ENCODE peak calls at places on chromosomes 2 and 18, in nine cellular contexts. Q is H1, C is IMR-90, D is uterus, I is body of pancreas, N is spleen, O is K562, L is heart left ventricle, V is A549. P is an unnamed sample.

GRCh38 chr2:152600051-152600657 is 117.1 kb downstream of the PRPF40A start:
- DNase-seq in O (no peak), L (no peak), C (no peak), N (no peak), I (no peak), Q (no peak), V (no peak), D (no peak), P (no peak)

GRCh38 chr2:111898703-111899514 is 502 bp downstream of the MERTK start:
- DNase-seq in N (no peak), Q (no peak), L (peak; percentile 35), I (peak; percentile 46), O (no peak), C (no peak), D (no peak), V (no peak), P (peak; percentile 44)

GRCh38 chr2:23658466-23658942 is 268.4 kb downstream of the ATAD2B start:
- DNase-seq in L (peak; percentile 35), I (no peak), O (no peak), N (no peak), C (peak; percentile 17), D (no peak), Q (no peak), V (no peak), P (no peak)

GRCh38 chr2:150339951-150340350 is 147.5 kb downstream of the RND3 start:
- DNase-seq in N (no peak), Q (no peak), L (no peak), O (no peak), D (no peak), I (no peak), C (peak; percentile 20), V (no peak), P (no peak)

GRCh38 chr2:156405586-156405985 is 30.6 kb upstream of the GPD2 start:
- DNase-seq in L (no peak), V (no peak), I (peak; percentile 34), Q (no peak), N (peak; percentile 80), O (peak; percentile 22), D (no peak), C (peak; percentile 16), P (no peak)

GRCh38 chr2:68742638-68743037 is 8.0 kb downstream of the ARHGAP25 start:
- DNase-seq in C (no peak), D (no peak), V (no peak), N (no peak), O (no peak), I (no peak), Q (no peak), L (no peak), P (no peak)

GRCh38 chr2:20067992-20068727 is 16.7 kb upstream of the LAPTM4A start:
- DNase-seq in L (no peak), C (peak; percentile 96), I (no peak), D (no peak), V (no peak), Q (no peak), N (no peak), O (no peak), P (no peak)

GRCh38 chr2:163779970-163780597 is 44.3 kb upstream of the FIGN start:
- DNase-seq in O (no peak), V (no peak), I (peak; percentile 66), C (no peak), N (no peak), L (no peak), Q (no peak), D (no peak), P (no peak)

GRCh38 chr2:96098900-96099590 is 17.3 kb downstream of the ADRA2B start:
- DNase-seq in D (peak; percentile 32), N (peak; percentile 68), Q (no peak), I (peak; percentile 7), C (no peak), V (no peak), L (peak; percentile 71), O (no peak), P (peak; percentile 61)

GRCh38 chr2:86412007-86412406 is 29.2 kb upstream of the KDM3A start:
- DNase-seq in N (no peak), L (no peak), V (no peak), I (no peak), O (no peak), C (no peak), D (no peak), Q (no peak), P (no peak)

GRCh38 chr2:147977679-147978078 is 42.9 kb downstream of the ORC4 start:
- DNase-seq in Q (no peak), D (no peak), N (no peak), I (no peak), L (no peak), O (no peak), V (no peak), C (no peak), P (no peak)

GRCh38 chr2:23418490-23418911 is 33.5 kb downstream of the KLHL29 start:
- DNase-seq in D (no peak), N (peak; percentile 23), Q (no peak), O (no peak), I (no peak), C (peak; percentile 90), L (no peak), V (no peak), P (no peak)

GRCh38 chr18:58158008-58158407 is 114.0 kb downstream of the NEDD4L start:
- DNase-seq in O (peak; percentile 13), C (peak; percentile 8), L (no peak), N (no peak), Q (no peak), I (no peak), D (no peak), V (no peak), P (no peak)

GRCh38 chr2:65343381-65343780 is 89.0 kb downstream of the SPRED2 start:
- DNase-seq in I (no peak), O (no peak), Q (no peak), C (no peak), D (no peak), V (no peak), N (no peak), L (no peak), P (no peak)

GRCh38 chr2:28934769-28935168 is 40.3 kb downstream of the WDR43 start:
- DNase-seq in V (no peak), N (no peak), O (no peak), C (no peak), I (no peak), Q (no peak), L (no peak), D (no peak), P (no peak)

GRCh38 chr2:121625953-121626352 is 23.3 kb downstream of the CLASP1 start:
- DNase-seq in I (no peak), L (no peak), Q (no peak), N (no peak), D (no peak), C (no peak), V (no peak), O (no peak), P (no peak)

GRCh38 chr18:75207298-75208054 is 1.5 kb downstream of the PTGR3 start:
- DNase-seq in V (no peak), Q (no peak), I (peak; percentile 31), O (no peak), N (no peak), L (no peak), C (peak; percentile 73), D (no peak), P (peak; percentile 52)

GRCh38 chr18:55830490-55830889 is 242.5 kb upstream of the TCF4 start:
- DNase-seq in Q (no peak), V (no peak), I (no peak), D (no peak), L (no peak), C (no peak), O (no peak), N (no peak), P (no peak)

GRCh38 chr2:7725132-7725849 is 808.1 kb downstream of the RNF144A start:
- DNase-seq in N (no peak), L (no peak), O (no peak), D (no peak), V (no peak), Q (no peak), I (no peak), C (peak; percentile 26), P (peak; percentile 14)

DNA sequence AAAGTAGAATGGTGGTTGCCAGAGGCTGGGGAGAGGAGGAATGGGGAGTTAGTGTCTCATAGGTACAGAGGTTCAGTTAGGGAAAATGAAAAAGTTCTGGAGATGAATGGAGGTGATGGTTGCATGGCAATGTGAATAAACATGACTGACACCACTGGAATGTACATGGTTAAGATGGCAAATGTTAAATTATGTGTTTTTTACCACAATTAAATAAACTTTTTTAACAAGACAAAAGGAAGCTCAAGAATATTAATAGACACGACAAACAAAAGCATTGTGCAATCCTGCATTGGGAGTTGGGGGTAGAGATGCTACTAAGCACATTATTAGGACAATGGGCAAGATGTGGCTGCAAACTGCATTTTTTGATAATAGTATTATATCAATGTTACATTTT is 147.7 kb downstream of the TWIST2 start:
- DNase-seq in C (no peak), L (no peak), I (no peak), O (no peak), D (no peak), V (no peak), N (no peak), Q (no peak), P (no peak)
- TF ChIP-seq POLR2A in C (no peak), L (no peak), I (no peak), O (no peak), D (no peak), V (no peak), N (no peak), Q (no peak), P (no peak)

GRCh38 chr2:790634-791245 is 113.5 kb upstream of the TMEM18 start:
- DNase-seq in L (no peak), I (no peak), Q (no peak), N (no peak), D (no peak), C (no peak), V (no peak), O (no peak), P (no peak)
- H3K9me3 ChIP-seq in L (no peaks in the 10 kb centered on the region), I (no peaks in the 10 kb centered on the region), Q (peaks cover 12% of the 10 kb centered on the region), N (no peaks in the 10 kb centered on the region), D (no peaks in the 10 kb centered on the region), C (peaks cover 38% of the 10 kb centered on the region), V (no peaks in the 10 kb centered on the region), O (no peaks in the 10 kb centered on the region), P (no peaks in the 10 kb centered on the region)

GRCh38 chr18:76465630-76466409 is 29.2 kb downstream of the ZNF516 start:
- DNase-seq in N (no peak), Q (no peak), V (no peak), O (no peak), D (no peak), C (no peak), L (no peak), I (no peak), P (no peak)
- H3K4me1 ChIP-seq in N (peaks cover 51% of the 10 kb centered on the region), Q (no peaks in the 10 kb centered on the region), V (peaks cover 2% of the 10 kb centered on the region), O (no peaks in the 10 kb centered on the region), D (peaks cover 5% of the 10 kb centered on the region), C (peaks cover 9% of the 10 kb centered on the region), L (peaks cover 18% of the 10 kb centered on the region), I (peaks cover under 1% of the 10 kb centered on the region), P (peaks cover 55% of the 10 kb centered on the region)

DNA sequence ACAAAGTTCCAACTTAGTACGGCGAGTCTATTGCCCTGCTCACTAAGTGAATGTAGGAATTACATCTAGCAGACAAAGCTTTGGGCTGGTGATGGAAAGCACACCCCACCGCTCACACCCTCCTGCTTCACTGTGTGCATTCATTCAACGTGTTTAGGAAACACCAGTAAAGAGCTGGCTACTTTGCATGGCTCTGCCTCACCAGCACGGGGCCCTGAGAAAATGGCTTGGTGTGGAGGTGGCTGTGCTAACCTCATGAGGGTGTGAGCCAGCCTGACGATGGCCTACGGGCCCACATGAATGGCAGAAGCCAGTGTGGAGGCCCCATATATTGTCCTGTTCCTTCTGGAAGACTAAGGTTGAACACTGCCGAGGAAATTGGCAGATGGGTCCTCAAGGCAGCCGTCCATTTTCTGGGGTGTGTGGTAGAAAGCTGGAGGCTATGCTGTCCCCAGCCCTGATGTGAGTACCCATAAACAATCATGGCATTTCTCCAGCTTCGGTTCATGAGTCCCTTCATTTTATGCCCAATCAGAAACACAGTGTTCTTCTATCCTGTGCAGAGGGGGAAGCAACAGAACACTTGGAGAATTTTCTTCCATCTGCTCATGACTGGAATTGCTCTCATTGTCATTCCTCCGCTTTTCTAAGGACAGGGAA is 269.4 kb downstream of the PHLPP1 start:
- DNase-seq in C (no peak), Q (no peak), D (no peak), O (no peak), L (no peak), V (no peak), N (peak; percentile 66), I (no peak), P (no peak)
- TF ChIP-seq POLR2A in C (no peak), Q (no peak), D (no peak), O (no peak), L (no peak), V (no peak), N (no peak), I (no peak), P (no peak)

P was measured in testis.